ENCODE peak calls at places on chromosomes 6 and 20, in seven cellular contexts. K is vagina; D is amygdala; G is ureter; A is suprapubic skin; H is foreskin fibroblast; E is effector CD4-positive, alpha-beta T cell. S is an unnamed sample.

GRCh38 chr6:160088069-160088773 is 33.4 kb upstream of the SLC22A1 start:
- DNase-seq in K (no peak), D (peak; percentile 15), G (peak; percentile 67), A (no peak), H (peak; percentile 85), E (no peak), S (peak; percentile 67)

GRCh38 chr20:14617123-14617522 is 279.7 kb upstream of the FLRT3 start:
- DNase-seq in K (no peak), D (no peak), G (no peak), A (no peak), H (no peak), E (no peak), S (no peak)

GRCh38 chr20:61590236-61590635 is 338.2 kb downstream of the CDH4 start:
- DNase-seq in K (no peak), D (no peak), G (no peak), A (no peak), H (no peak), E (no peak), S (no peak)

GRCh38 chr20:31684153-31685003 is 38.3 kb downstream of the BCL2L1 start:
- DNase-seq in K (no peak), D (no peak), G (no peak), A (no peak), H (no peak), E (no peak), S (no peak)

GRCh38 chr20:60473240-60473639 is 515.0 kb downstream of the CDH26 start:
- DNase-seq in K (no peak), D (no peak), G (no peak), A (no peak), H (no peak), E (no peak), S (no peak)

GRCh38 chr6:153312633-153313032 is 181.6 kb upstream of the RGS17 start:
- DNase-seq in K (no peak), D (peak; percentile 0), G (peak; percentile 67), A (no peak), H (peak; percentile 81), E (no peak), S (peak; percentile 86)

GRCh38 chr6:149286905-149287304 is 30.6 kb upstream of the TAB2 start:
- DNase-seq in K (no peak), D (no peak), G (no peak), A (no peak), H (no peak), E (no peak), S (no peak)

GRCh38 chr20:32958574-32958973 is 45.7 kb downstream of the SUN5 start:
- DNase-seq in K (no peak), D (no peak), G (no peak), A (no peak), H (no peak), E (no peak), S (no peak)

GRCh38 chr6:156776470-156776840 is 723 bp upstream of the ARID1B start:
- DNase-seq in K (no peak), D (no peak), G (no peak), A (no peak), H (no peak), E (no peak), S (peak; percentile 54)

GRCh38 chr6:148528292-148528691 is 185.7 kb downstream of the SASH1 start:
- DNase-seq in K (no peak), D (no peak), G (no peak), A (no peak), H (no peak), E (no peak), S (no peak)

GRCh38 chr6:89297695-89298351 is 17.3 kb downstream of the GABRR2 start:
- DNase-seq in K (no peak), D (no peak), G (peak; percentile 75), A (no peak), H (peak; percentile 90), E (peak; percentile 44), S (peak; percentile 93)

GRCh38 chr6:50716887-50717509 is 3.7 kb downstream of the TFAP2D start:
- DNase-seq in K (no peak), D (no peak), G (no peak), A (no peak), H (no peak), E (no peak), S (no peak)